ENCODE peak calls at places on chromosomes 3 and 15, in five cellular contexts. One of them, this sample, is unnamed.

GRCh38 chr15:43127752-43128151 is 5.6 kb upstream of the TMEM62 start:
- DNase-seq in NB4: no peak
- DNase-seq in B cell: no peak
- DNase-seq in cardiac fibroblast: no peak
- DNase-seq in endothelial cell: no peak
- DNase-seq in this sample: no peak

GRCh38 chr3:160226740-160227048 is 1.5 kb downstream of the C3orf80 start:
- DNase-seq in NB4: no peak
- DNase-seq in B cell: no peak
- DNase-seq in cardiac fibroblast: no peak
- DNase-seq in endothelial cell: no peak
- DNase-seq in this sample: no peak

GRCh38 chr3:14988988-14989394 is 41.6 kb downstream of the NR2C2 start:
- DNase-seq in NB4: peak; percentile 35
- DNase-seq in B cell: peak; percentile 54
- DNase-seq in cardiac fibroblast: no peak
- DNase-seq in endothelial cell: no peak
- DNase-seq in this sample: peak; percentile 84

GRCh38 chr3:122533931-122534334 is 19.2 kb upstream of the KPNA1 start:
- DNase-seq in cardiac fibroblast: peak; percentile 42
- DNase-seq in NB4: peak; percentile 89
- DNase-seq in B cell: no peak
- DNase-seq in endothelial cell: no peak
- DNase-seq in this sample: peak; percentile 77

GRCh38 chr3:45644063-45644462 is 45.1 kb upstream of the SACM1L start:
- DNase-seq in NB4: no peak
- DNase-seq in cardiac fibroblast: peak; percentile 75
- DNase-seq in endothelial cell: no peak
- DNase-seq in B cell: no peak
- DNase-seq in this sample: no peak

GRCh38 chr3:172562881-172563835 is 39.9 kb upstream of the TNFSF10 start:
- DNase-seq in endothelial cell: peak; percentile 18
- DNase-seq in NB4: peak; percentile 67
- DNase-seq in B cell: no peak
- DNase-seq in cardiac fibroblast: peak; percentile 98
- DNase-seq in this sample: no peak

GRCh38 chr15:80926126-80926525 is 63.5 kb downstream of the MESD start:
- DNase-seq in endothelial cell: no peak
- DNase-seq in B cell: no peak
- DNase-seq in NB4: no peak
- DNase-seq in cardiac fibroblast: no peak
- DNase-seq in this sample: no peak

GRCh38 chr15:98085003-98085639 is 124.6 kb downstream of the ARRDC4 start:
- DNase-seq in B cell: peak; percentile 41
- DNase-seq in cardiac fibroblast: peak; percentile 78
- DNase-seq in endothelial cell: peak; percentile 36
- DNase-seq in NB4: peak; percentile 69
- DNase-seq in this sample: peak; percentile 33

GRCh38 chr15:82570721-82571519 is 30.7 kb upstream of the RPS17 start:
- DNase-seq in cardiac fibroblast: peak; percentile 13
- DNase-seq in endothelial cell: no peak
- DNase-seq in NB4: no peak
- DNase-seq in B cell: no peak
- DNase-seq in this sample: no peak

GRCh38 chr15:87902772-87903388 is 353.7 kb downstream of the NTRK3 start:
- DNase-seq in cardiac fibroblast: peak; percentile 0
- DNase-seq in B cell: no peak
- DNase-seq in endothelial cell: no peak
- DNase-seq in NB4: peak; percentile 63
- DNase-seq in this sample: no peak

GRCh38 chr3:48405343-48405881 is 24.5 kb downstream of the PLXNB1 start:
- DNase-seq in B cell: peak; percentile 11
- DNase-seq in NB4: no peak
- DNase-seq in endothelial cell: no peak
- DNase-seq in cardiac fibroblast: no peak
- DNase-seq in this sample: no peak

GRCh38 chr3:42229942-42230688 is 35.9 kb downstream of the CCK start:
- DNase-seq in cardiac fibroblast: peak; percentile 70
- DNase-seq in B cell: no peak
- DNase-seq in endothelial cell: peak; percentile 38
- DNase-seq in NB4: peak; percentile 44
- DNase-seq in this sample: no peak

GRCh38 chr3:148789156-148789555 is 38.5 kb upstream of the CPB1 start:
- DNase-seq in cardiac fibroblast: no peak
- DNase-seq in endothelial cell: no peak
- DNase-seq in B cell: no peak
- DNase-seq in NB4: no peak
- DNase-seq in this sample: no peak

GRCh38 chr3:58484049-58484721 is 7.7 kb upstream of the KCTD6 start:
- DNase-seq in NB4: peak; percentile 49
- DNase-seq in B cell: no peak
- DNase-seq in endothelial cell: no peak
- DNase-seq in cardiac fibroblast: no peak
- DNase-seq in this sample: no peak

GRCh38 chr3:152284906-152285305 is 16.2 kb downstream of the MBNL1 start:
- DNase-seq in endothelial cell: no peak
- DNase-seq in NB4: no peak
- DNase-seq in B cell: no peak
- DNase-seq in cardiac fibroblast: no peak
- DNase-seq in this sample: no peak

GRCh38 chr3:143586565-143586964 is 261.7 kb downstream of the SLC9A9 start:
- DNase-seq in B cell: no peak
- DNase-seq in endothelial cell: no peak
- DNase-seq in cardiac fibroblast: peak; percentile 61
- DNase-seq in NB4: no peak
- DNase-seq in this sample: no peak

GRCh38 chr15:99951471-99951870 is 218.2 kb upstream of the LYSMD4 start:
- DNase-seq in endothelial cell: no peak
- DNase-seq in NB4: no peak
- DNase-seq in B cell: no peak
- DNase-seq in cardiac fibroblast: peak; percentile 60
- DNase-seq in this sample: no peak

GRCh38 chr15:43901485-43901884 is 74.7 kb downstream of the WDR76 start:
- DNase-seq in endothelial cell: no peak
- DNase-seq in NB4: no peak
- DNase-seq in cardiac fibroblast: no peak
- DNase-seq in B cell: no peak
- DNase-seq in this sample: no peak

GRCh38 chr3:40340541-40341170 is 31.1 kb downstream of the EIF1B start:
- DNase-seq in B cell: no peak
- DNase-seq in cardiac fibroblast: no peak
- DNase-seq in NB4: no peak
- DNase-seq in endothelial cell: no peak
- DNase-seq in this sample: no peak

GRCh38 chr3:189229421-189229820 is 57.6 kb downstream of the TPRG1 start:
- DNase-seq in endothelial cell: no peak
- DNase-seq in NB4: no peak
- DNase-seq in B cell: no peak
- DNase-seq in cardiac fibroblast: no peak
- DNase-seq in this sample: peak; percentile 19

GRCh38 chr3:129690963-129691362 is 84.5 kb upstream of the PLXND1 start:
- DNase-seq in cardiac fibroblast: no peak
- DNase-seq in NB4: no peak
- DNase-seq in B cell: no peak
- DNase-seq in endothelial cell: no peak
- DNase-seq in this sample: no peak

GRCh38 chr3:18968120-18968519 is 180.2 kb upstream of the KCNH8 start:
- DNase-seq in endothelial cell: no peak
- DNase-seq in cardiac fibroblast: no peak
- DNase-seq in NB4: no peak
- DNase-seq in B cell: no peak
- DNase-seq in this sample: no peak

GRCh38 chr3:194871864-194872668 is 186.4 kb downstream of the FAM43A start:
- DNase-seq in NB4: peak; percentile 56
- DNase-seq in B cell: no peak
- DNase-seq in endothelial cell: no peak
- DNase-seq in cardiac fibroblast: peak; percentile 45
- DNase-seq in this sample: no peak

GRCh38 chr15:70286110-70286806 is 188.5 kb upstream of the TLE3 start:
- DNase-seq in B cell: no peak
- DNase-seq in cardiac fibroblast: no peak
- DNase-seq in endothelial cell: no peak
- DNase-seq in NB4: no peak
- DNase-seq in this sample: no peak

GRCh38 chr3:157475921-157476395 is 27.3 kb downstream of the VEPH1 start:
- DNase-seq in B cell: no peak
- DNase-seq in cardiac fibroblast: peak; percentile 21
- DNase-seq in endothelial cell: no peak
- DNase-seq in NB4: no peak
- DNase-seq in this sample: no peak

GRCh38 chr3:178275793-178276192 is 260.4 kb upstream of the KCNMB2 start:
- DNase-seq in NB4: no peak
- DNase-seq in endothelial cell: no peak
- DNase-seq in cardiac fibroblast: no peak
- DNase-seq in B cell: no peak
- DNase-seq in this sample: no peak

GRCh38 chr3:142647856-142648255 is 51.7 kb downstream of the PLS1 start:
- DNase-seq in endothelial cell: no peak
- DNase-seq in NB4: no peak
- DNase-seq in B cell: no peak
- DNase-seq in cardiac fibroblast: no peak
- DNase-seq in this sample: no peak

GRCh38 chr3:73727117-73727802 is 102.5 kb upstream of the PDZRN3 start:
- DNase-seq in cardiac fibroblast: peak; percentile 96
- DNase-seq in B cell: no peak
- DNase-seq in NB4: no peak
- DNase-seq in endothelial cell: no peak
- DNase-seq in this sample: no peak

GRCh38 chr3:40325465-40325864 is 16.0 kb downstream of the EIF1B start:
- DNase-seq in NB4: no peak
- DNase-seq in B cell: no peak
- DNase-seq in endothelial cell: no peak
- DNase-seq in cardiac fibroblast: no peak
- DNase-seq in this sample: no peak

GRCh38 chr3:153166206-153166605 is 4.2 kb downstream of the RAP2B start:
- DNase-seq in cardiac fibroblast: peak; percentile 40
- DNase-seq in NB4: peak; percentile 62
- DNase-seq in B cell: no peak
- DNase-seq in endothelial cell: no peak
- DNase-seq in this sample: no peak

GRCh38 chr3:170780955-170781354 is 89.0 kb downstream of the RPL22L1 start:
- DNase-seq in cardiac fibroblast: peak; percentile 41
- DNase-seq in endothelial cell: no peak
- DNase-seq in B cell: no peak
- DNase-seq in NB4: no peak
- DNase-seq in this sample: no peak

DNA sequence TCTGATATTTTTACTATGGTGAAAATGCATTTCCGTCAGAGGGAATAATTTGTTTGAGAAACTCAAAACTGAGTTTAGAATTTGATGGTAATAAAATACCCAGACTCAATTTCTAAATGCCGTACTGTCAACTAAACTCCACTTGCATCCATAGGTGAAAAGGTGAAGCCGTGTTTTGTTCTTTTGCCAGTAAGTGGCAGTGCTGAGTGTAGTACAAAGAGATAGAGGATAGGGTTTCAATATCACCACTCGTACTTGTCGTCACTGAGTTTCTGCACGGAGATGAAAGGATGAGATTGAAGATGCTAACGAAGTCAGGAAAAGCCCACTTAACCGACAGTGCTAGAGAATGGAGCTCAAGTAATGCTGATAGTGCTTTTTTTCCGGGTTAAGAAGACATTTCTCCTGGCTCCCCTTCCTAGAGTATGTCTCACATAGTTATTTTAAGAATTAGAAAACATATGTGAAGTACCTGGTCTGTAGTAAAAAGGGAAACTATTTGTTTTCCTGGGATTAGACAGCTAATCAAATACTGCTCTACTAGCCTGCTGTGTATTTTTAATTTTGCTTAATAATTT is 345.1 kb downstream of the IL5RA start:
- DNase-seq in NB4: peak; percentile 23
- DNase-seq in B cell: no peak
- DNase-seq in cardiac fibroblast: no peak
- DNase-seq in endothelial cell: no peak
- DNase-seq in this sample: no peak
- TF ChIP-seq CTCF in NB4: no peak
- TF ChIP-seq CTCF in B cell: no peak
- TF ChIP-seq CTCF in cardiac fibroblast: no peak
- TF ChIP-seq CTCF in endothelial cell: no peak
- TF ChIP-seq CTCF in this sample: peak; percentile 28

DNA sequence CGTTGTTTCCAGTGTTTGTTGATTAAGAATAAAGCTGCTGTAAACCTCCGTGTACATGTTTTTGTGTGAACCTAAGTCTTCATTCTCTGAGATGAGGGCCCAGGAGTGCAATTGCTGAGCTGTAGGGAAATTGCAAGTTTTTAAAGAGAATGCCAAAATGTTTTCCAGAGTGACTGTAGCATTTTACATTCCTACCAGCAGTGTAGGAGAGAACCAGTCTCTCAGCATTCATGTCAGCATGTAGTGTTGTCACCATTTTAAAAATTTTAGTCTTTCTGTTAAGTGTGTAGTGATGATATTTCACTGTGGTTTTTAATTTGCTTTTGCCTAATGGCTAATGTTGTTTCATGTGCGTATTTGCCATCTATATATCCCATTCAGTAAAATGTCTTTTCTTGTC is 3.4 kb upstream of the MGLL start:
- DNase-seq in cardiac fibroblast: no peak
- DNase-seq in endothelial cell: no peak
- DNase-seq in B cell: no peak
- DNase-seq in NB4: no peak
- DNase-seq in this sample: no peak
- TF ChIP-seq CTCF in cardiac fibroblast: no peak
- TF ChIP-seq CTCF in endothelial cell: no peak
- TF ChIP-seq CTCF in B cell: no peak
- TF ChIP-seq CTCF in NB4: no peak
- TF ChIP-seq CTCF in this sample: no peak

GRCh38 chr15:39887832-39888231 is 32.2 kb downstream of the GPR176 start:
- DNase-seq in NB4: peak; percentile 44
- DNase-seq in cardiac fibroblast: peak; percentile 74
- DNase-seq in endothelial cell: no peak
- DNase-seq in B cell: no peak
- DNase-seq in this sample: no peak
- TF ChIP-seq CTCF in NB4: peak; percentile 44
- TF ChIP-seq CTCF in cardiac fibroblast: peak; percentile 39
- TF ChIP-seq CTCF in endothelial cell: no peak
- TF ChIP-seq CTCF in B cell: no peak
- TF ChIP-seq CTCF in this sample: peak; percentile 20

GRCh38 chr15:76206325-76206976 is 104.8 kb downstream of the ETFA start:
- DNase-seq in cardiac fibroblast: peak; percentile 91
- DNase-seq in NB4: no peak
- DNase-seq in B cell: no peak
- DNase-seq in endothelial cell: no peak
- DNase-seq in this sample: no peak

GRCh38 chr15:76209948-76210347 is 101.3 kb downstream of the ETFA start:
- DNase-seq in B cell: no peak
- DNase-seq in endothelial cell: no peak
- DNase-seq in cardiac fibroblast: peak; percentile 14
- DNase-seq in NB4: no peak
- DNase-seq in this sample: no peak

GRCh38 chr15:76208084-76208785 is 103.0 kb downstream of the ETFA start:
- DNase-seq in B cell: no peak
- DNase-seq in endothelial cell: no peak
- DNase-seq in NB4: no peak
- DNase-seq in cardiac fibroblast: no peak
- DNase-seq in this sample: no peak

GRCh38 chr15:76208786-76209424 is 102.4 kb downstream of the ETFA start:
- DNase-seq in NB4: peak; percentile 71
- DNase-seq in cardiac fibroblast: no peak
- DNase-seq in endothelial cell: no peak
- DNase-seq in B cell: no peak
- DNase-seq in this sample: no peak

GRCh38 chr15:76209523-76209922 is 101.7 kb downstream of the ETFA start:
- DNase-seq in cardiac fibroblast: no peak
- DNase-seq in B cell: no peak
- DNase-seq in NB4: no peak
- DNase-seq in endothelial cell: no peak
- DNase-seq in this sample: no peak
- TF ChIP-seq CTCF in cardiac fibroblast: no peak
- TF ChIP-seq CTCF in B cell: no peak
- TF ChIP-seq CTCF in NB4: no peak
- TF ChIP-seq CTCF in endothelial cell: no peak
- TF ChIP-seq CTCF in this sample: no peak